ENCODE peak calls at places on chromosomes 16 and 17, in six cellular contexts. One of them, this sample, is unnamed.
A peak's percentile ranks its signal among the peaks of the same experiment; 100 is the strongest.

GRCh38 chr17:78151514-78152008 is 5.4 kb downstream of the C17orf99 start:
- DNase-seq in H1: no peak
- DNase-seq in HCT116: no peak
- DNase-seq in HepG2: peak; percentile 70
- DNase-seq in GM12878: no peak
- DNase-seq in K562: no peak
- DNase-seq in this sample: no peak

GRCh38 chr17:59764292-59764741 is 56.9 kb downstream of the VMP1 start:
- DNase-seq in H1: no peak
- DNase-seq in HCT116: no peak
- DNase-seq in HepG2: no peak
- DNase-seq in GM12878: no peak
- DNase-seq in K562: no peak
- DNase-seq in this sample: peak; percentile 37

GRCh38 chr17:44132275-44132821 is 8.9 kb upstream of the HDAC5 start:
- DNase-seq in H1: no peak
- DNase-seq in HCT116: no peak
- DNase-seq in HepG2: no peak
- DNase-seq in GM12878: no peak
- DNase-seq in K562: no peak
- DNase-seq in this sample: no peak

GRCh38 chr17:32491371-32492280 is 4.8 kb downstream of the CDK5R1 start:
- DNase-seq in H1: no peak
- DNase-seq in HCT116: no peak
- DNase-seq in HepG2: no peak
- DNase-seq in GM12878: no peak
- DNase-seq in K562: peak; percentile 33
- DNase-seq in this sample: no peak

GRCh38 chr16:89924298-89924924 is 1.3 kb downstream of the TUBB3 start:
- DNase-seq in H1: peak; percentile 75
- DNase-seq in HCT116: no peak
- DNase-seq in HepG2: peak; percentile 55
- DNase-seq in GM12878: no peak
- DNase-seq in K562: peak; percentile 46
- DNase-seq in this sample: peak; percentile 44

GRCh38 chr17:37708616-37709212 is 36.1 kb downstream of the HNF1B start:
- DNase-seq in H1: no peak
- DNase-seq in HCT116: no peak
- DNase-seq in HepG2: peak; percentile 97
- DNase-seq in GM12878: no peak
- DNase-seq in K562: no peak
- DNase-seq in this sample: peak; percentile 53

GRCh38 chr16:81448154-81449131 is 3.8 kb downstream of the CMIP start:
- DNase-seq in H1: no peak
- DNase-seq in HCT116: no peak
- DNase-seq in HepG2: peak; percentile 98
- DNase-seq in GM12878: no peak
- DNase-seq in K562: no peak
- DNase-seq in this sample: no peak

GRCh38 chr16:77759821-77760220 is 28.5 kb upstream of the VAT1L start:
- DNase-seq in H1: no peak
- DNase-seq in HCT116: no peak
- DNase-seq in HepG2: no peak
- DNase-seq in GM12878: no peak
- DNase-seq in K562: no peak
- DNase-seq in this sample: peak; percentile 38

GRCh38 chr16:78990309-78990701 is 610.2 kb downstream of the MAF start:
- DNase-seq in H1: no peak
- DNase-seq in HCT116: no peak
- DNase-seq in HepG2: no peak
- DNase-seq in GM12878: no peak
- DNase-seq in K562: no peak
- DNase-seq in this sample: no peak

GRCh38 chr17:17922198-17922901 is 49.9 kb downstream of the TOM1L2 start:
- DNase-seq in H1: no peak
- DNase-seq in HCT116: no peak
- DNase-seq in HepG2: no peak
- DNase-seq in GM12878: no peak
- DNase-seq in K562: no peak
- DNase-seq in this sample: no peak

GRCh38 chr17:66720027-66720426 is 114.9 kb upstream of the CACNG5 start:
- DNase-seq in H1: no peak
- DNase-seq in HCT116: no peak
- DNase-seq in HepG2: no peak
- DNase-seq in GM12878: no peak
- DNase-seq in K562: no peak
- DNase-seq in this sample: no peak

GRCh38 chr16:71367243-71367976 is 8.9 kb downstream of the CALB2 start:
- DNase-seq in H1: peak; percentile 67
- DNase-seq in HCT116: peak; percentile 60
- DNase-seq in HepG2: peak; percentile 55
- DNase-seq in GM12878: peak; percentile 2
- DNase-seq in K562: peak; percentile 75
- DNase-seq in this sample: peak; percentile 21

GRCh38 chr17:40596261-40596919 is 31.1 kb upstream of the CCR7 start:
- DNase-seq in H1: no peak
- DNase-seq in HCT116: peak; percentile 19
- DNase-seq in HepG2: peak; percentile 62
- DNase-seq in GM12878: peak; percentile 59
- DNase-seq in K562: peak; percentile 60
- DNase-seq in this sample: peak; percentile 10

GRCh38 chr16:20851601-20852000 is 45.3 kb downstream of the REXO5 start:
- DNase-seq in H1: no peak
- DNase-seq in HCT116: peak; percentile 28
- DNase-seq in HepG2: peak; percentile 72
- DNase-seq in GM12878: no peak
- DNase-seq in K562: no peak
- DNase-seq in this sample: peak; percentile 92

GRCh38 chr17:27430882-27431491 is 25.3 kb upstream of the KSR1 start:
- DNase-seq in H1: peak; percentile 33
- DNase-seq in HCT116: peak; percentile 28
- DNase-seq in HepG2: peak; percentile 34
- DNase-seq in GM12878: no peak
- DNase-seq in K562: peak; percentile 29
- DNase-seq in this sample: peak; percentile 51

GRCh38 chr17:50221500-50222480 is 20.4 kb upstream of the COL1A1 start:
- DNase-seq in H1: no peak
- DNase-seq in HCT116: no peak
- DNase-seq in HepG2: no peak
- DNase-seq in GM12878: no peak
- DNase-seq in K562: no peak
- DNase-seq in this sample: peak; percentile 68

GRCh38 chr17:34252138-34252889 is 2.8 kb upstream of the CCL2 start:
- DNase-seq in H1: no peak
- DNase-seq in HCT116: no peak
- DNase-seq in HepG2: no peak
- DNase-seq in GM12878: peak; percentile 7
- DNase-seq in K562: no peak
- DNase-seq in this sample: peak; percentile 95

GRCh38 chr16:30985401-30986128 is 558 bp downstream of the HSD3B7 start:
- DNase-seq in H1: no peak
- DNase-seq in HCT116: peak; percentile 37
- DNase-seq in HepG2: peak; percentile 86
- DNase-seq in GM12878: no peak
- DNase-seq in K562: peak; percentile 61
- DNase-seq in this sample: no peak

GRCh38 chr17:29613371-29613837 is 9.3 kb downstream of the CORO6 start:
- DNase-seq in H1: no peak
- DNase-seq in HCT116: no peak
- DNase-seq in HepG2: peak; percentile 77
- DNase-seq in GM12878: no peak
- DNase-seq in K562: no peak
- DNase-seq in this sample: peak; percentile 59

GRCh38 chr16:80258407-80258806 is 282.4 kb upstream of the DYNLRB2 start:
- DNase-seq in H1: no peak
- DNase-seq in HCT116: no peak
- DNase-seq in HepG2: no peak
- DNase-seq in GM12878: no peak
- DNase-seq in K562: no peak
- DNase-seq in this sample: no peak

GRCh38 chr16:14473488-14473887 is 156.6 kb downstream of the PARN start:
- DNase-seq in H1: no peak
- DNase-seq in HCT116: no peak
- DNase-seq in HepG2: peak; percentile 74
- DNase-seq in GM12878: no peak
- DNase-seq in K562: no peak
- DNase-seq in this sample: no peak

GRCh38 chr17:48544356-48545021 is 420 bp downstream of the HOXB2 start:
- DNase-seq in H1: no peak
- DNase-seq in HCT116: no peak
- DNase-seq in HepG2: no peak
- DNase-seq in GM12878: no peak
- DNase-seq in K562: peak; percentile 66
- DNase-seq in this sample: peak; percentile 93

GRCh38 chr17:66301418-66301863 is 972 bp upstream of the PRKCA start:
- DNase-seq in H1: no peak
- DNase-seq in HCT116: no peak
- DNase-seq in HepG2: no peak
- DNase-seq in GM12878: no peak
- DNase-seq in K562: no peak
- DNase-seq in this sample: no peak

GRCh38 chr17:39209317-39210092 is 9.4 kb downstream of the RPL19 start:
- DNase-seq in H1: no peak
- DNase-seq in HCT116: no peak
- DNase-seq in HepG2: no peak
- DNase-seq in GM12878: no peak
- DNase-seq in K562: peak; percentile 41
- DNase-seq in this sample: peak; percentile 69

GRCh38 chr17:47733414-47734288 is 615 bp downstream of the TBX21 start:
- DNase-seq in H1: no peak
- DNase-seq in HCT116: no peak
- DNase-seq in HepG2: no peak
- DNase-seq in GM12878: no peak
- DNase-seq in K562: no peak
- DNase-seq in this sample: no peak

GRCh38 chr17:11182430-11182829 is 58.6 kb upstream of the SHISA6 start:
- DNase-seq in H1: no peak
- DNase-seq in HCT116: no peak
- DNase-seq in HepG2: no peak
- DNase-seq in GM12878: no peak
- DNase-seq in K562: no peak
- DNase-seq in this sample: no peak

DNA sequence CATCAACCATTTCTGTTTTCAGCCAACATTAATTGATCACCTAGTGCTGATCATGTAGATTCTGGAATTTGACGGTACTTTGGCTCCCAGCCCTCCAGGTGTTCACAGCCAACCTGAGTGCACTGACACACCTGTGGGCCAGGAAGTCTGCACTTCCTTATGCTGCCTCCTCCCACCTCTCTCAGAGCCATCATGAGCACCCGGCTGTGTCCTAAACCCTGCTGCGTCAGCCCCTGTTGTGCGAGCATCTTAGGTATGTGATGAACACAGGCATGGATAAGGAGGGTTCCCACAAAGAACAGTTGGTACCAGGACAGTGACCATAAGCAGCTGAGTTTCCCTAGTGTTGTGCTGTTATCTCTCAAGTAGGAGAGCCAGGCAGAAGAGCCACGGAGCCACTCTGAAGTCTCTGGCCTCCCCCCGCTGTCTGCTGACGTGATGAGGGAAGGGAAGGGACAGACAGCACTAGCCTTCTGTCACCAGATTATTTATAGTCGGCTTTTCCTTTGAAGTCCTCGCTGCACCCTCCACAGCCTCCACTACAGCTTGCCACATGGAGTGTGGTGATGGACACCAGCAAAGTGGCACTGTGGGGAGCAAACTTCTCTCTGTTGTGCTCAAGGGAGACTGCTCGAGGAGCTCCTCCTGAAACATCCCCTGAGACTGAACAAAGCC is 162.8 kb upstream of the ANKFN1 start:
- DNase-seq in H1: peak; percentile 15
- DNase-seq in HCT116: no peak
- DNase-seq in HepG2: no peak
- DNase-seq in GM12878: no peak
- DNase-seq in K562: no peak
- DNase-seq in this sample: no peak
- H2AFZ ChIP-seq in H1: peak overlapping the region; percentile 36
- H2AFZ ChIP-seq in HCT116: no peak overlapping the region
- H2AFZ ChIP-seq in HepG2: no peak overlapping the region
- H2AFZ ChIP-seq in GM12878: no peak overlapping the region
- H2AFZ ChIP-seq in K562: no peak overlapping the region
- H2AFZ ChIP-seq in this sample: no peak overlapping the region

GRCh38 chr17:1627219-1627986 is 1.2 kb downstream of the SLC43A2 start:
- DNase-seq in H1: no peak
- DNase-seq in HCT116: no peak
- DNase-seq in HepG2: no peak
- DNase-seq in GM12878: no peak
- DNase-seq in K562: peak; percentile 60
- DNase-seq in this sample: no peak

GRCh38 chr17:1630662-1631061 is 2.0 kb upstream of the SLC43A2 start:
- DNase-seq in H1: no peak
- DNase-seq in HCT116: no peak
- DNase-seq in HepG2: no peak
- DNase-seq in GM12878: no peak
- DNase-seq in K562: no peak
- DNase-seq in this sample: no peak

GRCh38 chr17:1627987-1628855 is at the start of gene SLC43A2:
- DNase-seq in H1: no peak
- DNase-seq in HCT116: peak; percentile 48
- DNase-seq in HepG2: peak; percentile 58
- DNase-seq in GM12878: no peak
- DNase-seq in K562: peak; percentile 86
- DNase-seq in this sample: peak; percentile 70

GRCh38 chr17:1629647-1630310 is 1.1 kb upstream of the SLC43A2 start:
- DNase-seq in H1: no peak
- DNase-seq in HCT116: peak; percentile 29
- DNase-seq in HepG2: no peak
- DNase-seq in GM12878: no peak
- DNase-seq in K562: peak; percentile 56
- DNase-seq in this sample: peak; percentile 33

GRCh38 chr17:1628856-1629646 is 417 bp upstream of the SLC43A2 start:
- DNase-seq in H1: no peak
- DNase-seq in HCT116: peak; percentile 82
- DNase-seq in HepG2: peak; percentile 91
- DNase-seq in GM12878: no peak
- DNase-seq in K562: peak; percentile 93
- DNase-seq in this sample: peak; percentile 87
- TF ChIP-seq POLR2A in H1: peak; percentile 72
- TF ChIP-seq POLR2A in HCT116: no peak
- TF ChIP-seq POLR2A in HepG2: peak; percentile 42
- TF ChIP-seq POLR2A in GM12878: peak; percentile 70
- TF ChIP-seq POLR2A in K562: no peak
- TF ChIP-seq POLR2A in this sample: peak; percentile 23

DNA sequence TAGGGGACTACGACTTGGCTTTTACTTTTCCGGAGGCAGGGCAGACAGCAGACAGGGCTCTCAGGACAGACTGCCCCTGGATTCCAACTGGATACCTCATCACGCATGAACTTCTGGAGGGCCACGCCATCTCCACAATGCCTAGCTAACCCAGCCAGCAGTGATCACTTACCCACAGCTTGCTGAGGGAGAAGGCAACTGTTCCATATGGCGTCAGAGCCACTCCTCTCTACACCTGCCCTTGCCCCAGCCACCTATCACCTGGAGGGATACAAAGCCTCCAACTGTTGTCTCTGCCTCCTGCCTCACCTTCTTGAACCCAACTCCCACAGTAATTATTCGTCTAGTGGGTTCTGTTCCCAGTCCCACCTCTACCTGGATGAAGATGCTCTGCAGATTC is 8.8 kb downstream of the MYO19 start:
- DNase-seq in H1: no peak
- DNase-seq in HCT116: no peak
- DNase-seq in HepG2: no peak
- DNase-seq in GM12878: no peak
- DNase-seq in K562: no peak
- DNase-seq in this sample: no peak
- TF ChIP-seq CEBPB in H1: no peak
- TF ChIP-seq CEBPB in HCT116: no peak
- TF ChIP-seq CEBPB in HepG2: no peak
- TF ChIP-seq CEBPB in GM12878: no peak
- TF ChIP-seq CEBPB in K562: no peak
- TF ChIP-seq CEBPB in this sample: no peak

GRCh38 chr17:21213491-21214014 is 408 bp downstream of the TMEM11 start:
- DNase-seq in H1: no peak
- DNase-seq in HCT116: no peak
- DNase-seq in HepG2: no peak
- DNase-seq in GM12878: no peak
- DNase-seq in K562: peak; percentile 80
- DNase-seq in this sample: no peak
- H2AFZ ChIP-seq in H1: no peak overlapping the region
- H2AFZ ChIP-seq in HCT116: no peak overlapping the region
- H2AFZ ChIP-seq in HepG2: no peak overlapping the region
- H2AFZ ChIP-seq in GM12878: peak overlapping the region; percentile 78
- H2AFZ ChIP-seq in K562: peak overlapping the region; percentile 89
- H2AFZ ChIP-seq in this sample: peak overlapping the region; percentile 94

This sample was measured in IMR-90.